ENCODE peak calls at places on chromosomes 3 and 15, in four cellular contexts. J is body of pancreas, S is trophoblast cell, B is fibroblast of lung. C is an unnamed sample.

GRCh38 chr3:42698911-42699230 is 3.7 kb downstream of the HHATL start:
- DNase-seq in J (no peak), S (no peak), B (no peak), C (no peak)

GRCh38 chr15:40894689-40895308 is 549 bp downstream of the VPS18 start:
- DNase-seq in J (peak), S (peak), B (peak), C (no peak)

GRCh38 chr3:105729662-105730061 is 139.2 kb downstream of the CBLB start:
- DNase-seq in J (no peak), S (no peak), B (peak), C (no peak)

GRCh38 chr3:167406876-167407492 is 26.9 kb upstream of the ZBBX start:
- DNase-seq in J (peak), S (peak), B (peak), C (peak)

GRCh38 chr3:168250415-168250861 is 154.7 kb upstream of the GOLIM4 start:
- DNase-seq in J (no peak), S (no peak), B (peak), C (no peak)

GRCh38 chr3:193743702-193744047 is 150.7 kb downstream of the OPA1 start:
- DNase-seq in J (peak), S (no peak), B (no peak), C (no peak)

GRCh38 chr15:68677996-68678395 is 99.2 kb downstream of the CORO2B start:
- DNase-seq in J (no peak), S (no peak), B (no peak), C (no peak)

GRCh38 chr3:5231536-5231935 is 44.0 kb downstream of the EDEM1 start:
- DNase-seq in J (no peak), S (no peak), B (no peak), C (no peak)

GRCh38 chr15:82851981-82852511 is 42.6 kb downstream of the WHAMM start:
- DNase-seq in J (no peak), S (no peak), B (peak), C (no peak)

GRCh38 chr15:86077070-86077469 is 2.6 kb upstream of the AGBL1 start:
- DNase-seq in J (no peak), S (peak), B (no peak), C (no peak)

GRCh38 chr15:101492752-101493692 is 3.5 kb upstream of the PCSK6 start:
- DNase-seq in J (no peak), S (no peak), B (no peak), C (no peak)

GRCh38 chr3:44894485-44894884 is 20.1 kb downstream of the TGM4 start:
- DNase-seq in J (no peak), S (no peak), B (no peak), C (no peak)

GRCh38 chr3:44893097-44893496 is 18.7 kb downstream of the TGM4 start:
- DNase-seq in J (no peak), S (no peak), B (peak), C (no peak)

GRCh38 chr3:44890258-44890657 is 15.8 kb downstream of the TGM4 start:
- DNase-seq in J (no peak), S (no peak), B (peak), C (no peak)

GRCh38 chr3:44892689-44893088 is 18.3 kb downstream of the TGM4 start:
- DNase-seq in J (no peak), S (no peak), B (peak), C (no peak)

DNA sequence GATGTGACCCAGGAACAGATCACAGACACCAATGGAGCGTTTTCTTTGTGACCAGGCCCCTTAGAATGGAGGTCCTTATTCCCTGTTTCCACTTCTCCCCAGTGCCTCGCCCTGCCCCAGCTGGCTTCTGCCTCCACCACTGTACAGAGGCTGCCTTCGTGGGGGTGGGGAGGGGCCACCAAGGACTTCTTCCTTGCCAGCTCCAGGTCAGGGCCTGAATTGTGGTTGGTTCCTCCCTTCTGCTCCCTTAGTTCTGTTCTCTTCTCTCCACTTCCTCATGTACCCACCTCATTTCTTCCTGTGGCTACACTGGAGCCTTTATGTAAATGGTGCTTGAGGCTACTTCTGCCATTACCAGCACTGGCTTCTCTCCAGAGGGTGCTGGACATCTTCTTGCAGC is 16.4 kb downstream of the TGM4 start:
- DNase-seq in J (no peak), S (no peak), B (no peak), C (no peak)
- H3K27ac ChIP-seq in J (no peak), S (no peak), B (no peak), C (no peak)

DNA sequence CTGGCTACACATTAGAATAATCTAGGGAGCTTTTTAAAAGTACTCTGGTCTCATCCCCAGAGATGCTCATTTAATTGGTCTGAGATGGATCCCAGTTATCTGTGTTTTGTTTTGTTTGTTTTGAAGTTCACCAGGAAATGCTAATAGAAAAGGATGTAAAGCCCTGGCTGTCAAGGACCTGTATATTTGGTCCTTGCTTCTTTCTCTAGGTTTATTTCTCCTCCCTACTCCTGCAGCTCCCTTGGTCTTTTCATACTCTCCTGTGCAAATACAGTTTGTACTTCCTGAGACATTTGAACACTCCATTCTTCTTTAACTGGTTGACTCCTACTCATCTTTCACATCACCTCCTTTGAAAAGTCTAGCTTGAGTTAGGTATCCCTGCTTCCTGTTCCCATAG is 3.3 kb downstream of the PIK3CA start:
- DNase-seq in J (no peak), S (no peak), B (no peak), C (no peak)
- H3K27ac ChIP-seq in J (no peak), S (no peak), B (no peak), C (no peak)

GRCh38 chr3:160753953-160754352 is 2.1 kb upstream of the PPM1L start:
- DNase-seq in J (no peak), S (no peak), B (no peak), C (no peak)
- H3K27ac ChIP-seq in J (peak), S (no peak), B (no peak), C (peak)

GRCh38 chr3:138845771-138846173 is 11.0 kb upstream of the PIK3CB start:
- DNase-seq in J (no peak), S (no peak), B (no peak), C (no peak)

GRCh38 chr3:138849541-138849940 is 14.8 kb upstream of the PIK3CB start:
- DNase-seq in J (no peak), S (no peak), B (no peak), C (no peak)

GRCh38 chr3:138850151-138850550 is 15.4 kb upstream of the PIK3CB start:
- DNase-seq in J (peak), S (no peak), B (peak), C (no peak)

GRCh38 chr3:138846350-138846756 is 11.6 kb upstream of the PIK3CB start:
- DNase-seq in J (no peak), S (peak), B (no peak), C (no peak)

DNA sequence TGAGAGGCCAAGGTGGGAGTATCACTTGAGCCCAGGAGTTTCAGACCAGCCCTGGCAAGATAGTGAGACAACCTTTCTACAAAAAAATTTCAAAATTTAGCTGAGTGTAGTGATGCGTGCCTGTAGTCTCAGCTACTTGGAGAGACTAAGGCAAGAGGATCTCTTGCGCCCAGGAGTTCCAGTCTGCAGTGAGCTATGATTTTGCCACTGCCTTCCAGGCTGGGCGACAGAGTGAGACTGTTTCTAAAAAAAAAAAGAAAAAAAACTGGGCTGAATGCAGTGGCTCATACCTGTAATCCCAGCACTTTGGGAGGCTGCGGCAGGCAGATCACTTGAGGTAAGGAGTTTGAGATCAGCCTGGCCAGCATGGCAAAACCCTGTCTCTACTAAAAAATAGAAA is 14.0 kb upstream of the PIK3CB start:
- DNase-seq in J (no peak), S (no peak), B (no peak), C (no peak)
- H3K27ac ChIP-seq in J (no peak), S (no peak), B (no peak), C (no peak)

GRCh38 chr3:189307963-189308362 is 136.2 kb downstream of the TPRG1 start:
- DNase-seq in J (no peak), S (no peak), B (no peak), C (no peak)

GRCh38 chr3:189305412-189305811 is 133.6 kb downstream of the TPRG1 start:
- DNase-seq in J (no peak), S (no peak), B (no peak), C (no peak)

GRCh38 chr3:189309400-189309975 is 137.7 kb downstream of the TPRG1 start:
- DNase-seq in J (no peak), S (no peak), B (no peak), C (no peak)

GRCh38 chr3:189311521-189311920 is 139.8 kb downstream of the TPRG1 start:
- DNase-seq in J (no peak), S (no peak), B (no peak), C (no peak)

GRCh38 chr3:189308594-189308993 is 136.8 kb downstream of the TPRG1 start:
- DNase-seq in J (no peak), S (no peak), B (no peak), C (no peak)
- H3K27ac ChIP-seq in J (no peak), S (no peak), B (no peak), C (no peak)

GRCh38 chr15:34038023-34038403 is 991 bp downstream of the AVEN start:
- DNase-seq in J (no peak), S (no peak), B (no peak), C (no peak)

GRCh38 chr15:34039506-34040123 is 611 bp upstream of the AVEN start:
- DNase-seq in J (no peak), S (no peak), B (peak), C (no peak)

GRCh38 chr15:34039180-34039486 is at the start of gene AVEN:
- DNase-seq in J (no peak), S (no peak), B (no peak), C (no peak)

GRCh38 chr15:34043391-34043790 is 4.4 kb upstream of the AVEN start:
- DNase-seq in J (no peak), S (peak), B (no peak), C (no peak)

GRCh38 chr15:34038404-34039179 is 412 bp downstream of the AVEN start:
- DNase-seq in J (peak), S (peak), B (peak), C (peak)
- H3K27ac ChIP-seq in J (peak), S (peak), B (peak), C (peak)

GRCh38 chr3:8443829-8444791 is 57.5 kb upstream of the LMCD1 start:
- DNase-seq in J (peak), S (peak), B (peak), C (peak)
- H3K27ac ChIP-seq in J (peak), S (peak), B (peak), C (peak)

GRCh38 chr3:69888946-69889315 is 110.6 kb upstream of the SAMMSON start:
- DNase-seq in J (no peak), S (no peak), B (no peak), C (no peak)
- H3K27ac ChIP-seq in J (no peak), S (no peak), B (no peak), C (peak)

C was measured in substantia nigra.